ENCODE peak calls at places on chromosome 18, in seven cellular contexts. V is adrenal gland, K is HCT116, G is transverse colon, Z is ovary, J is tibial nerve, M is uterus. Y is an unnamed sample.

GRCh38 chr18:23772327-23772920 is 83.2 kb downstream of the LAMA3 start:
- DNase-seq in V (no peak), M (no peak), Z (no peak), G (no peak), J (no peak), K (no peak), Y (no peak)

GRCh38 chr18:48393170-48393569 is 16.0 kb downstream of the ZBTB7C start:
- DNase-seq in Z (no peak), M (no peak), V (peak), J (no peak), G (no peak), K (no peak), Y (no peak)

GRCh38 chr18:48391863-48392262 is 17.3 kb downstream of the ZBTB7C start:
- DNase-seq in J (no peak), K (no peak), Z (no peak), M (no peak), G (no peak), V (peak), Y (no peak)

GRCh38 chr18:41642756-41643155 is 312.3 kb upstream of the PIK3C3 start:
- DNase-seq in Z (no peak), J (no peak), K (no peak), V (no peak), G (no peak), M (no peak), Y (no peak)

GRCh38 chr18:12989397-12990127 is 1.6 kb upstream of the CEP192 start:
- DNase-seq in Z (no peak), K (no peak), J (no peak), M (no peak), G (no peak), V (no peak), Y (no peak)

GRCh38 chr18:35132284-35132910 is 91.2 kb downstream of the MAPRE2 start:
- DNase-seq in K (no peak), G (no peak), V (no peak), J (no peak), Z (no peak), M (no peak), Y (no peak)

GRCh38 chr18:24463233-24463775 is 2.9 kb downstream of the HRH4 start:
- DNase-seq in V (no peak), M (no peak), G (no peak), Z (no peak), K (no peak), J (no peak), Y (no peak)

GRCh38 chr18:80159713-80160636 is 50.9 kb downstream of the ADNP2 start:
- DNase-seq in V (peak), M (no peak), Z (no peak), G (no peak), J (no peak), K (no peak), Y (peak)

GRCh38 chr18:69002233-69002632 is 204.4 kb downstream of the CCDC102B start:
- DNase-seq in V (no peak), M (no peak), K (peak), Z (no peak), G (no peak), J (no peak), Y (no peak)

GRCh38 chr18:23725827-23726661 is 36.8 kb downstream of the LAMA3 start:
- DNase-seq in G (no peak), K (no peak), J (no peak), Z (no peak), V (no peak), M (no peak), Y (no peak)

GRCh38 chr18:28267276-28267675 is 90.3 kb upstream of the CDH2 start:
- DNase-seq in J (no peak), G (no peak), K (no peak), Z (no peak), M (no peak), V (no peak), Y (no peak)

GRCh38 chr18:47978141-47978540 is 47.7 kb upstream of the SMAD2 start:
- DNase-seq in Z (no peak), V (no peak), K (no peak), J (no peak), M (no peak), G (no peak), Y (no peak)

GRCh38 chr18:55338955-55339662 is 248.9 kb downstream of the TCF4 start:
- DNase-seq in V (no peak), G (no peak), Z (no peak), M (no peak), J (no peak), K (no peak), Y (no peak)

GRCh38 chr18:8603663-8604520 is 5.3 kb upstream of the RAB12 start:
- DNase-seq in K (no peak), V (no peak), G (no peak), Z (no peak), J (no peak), M (no peak), Y (no peak)

GRCh38 chr18:22199005-22199404 is 29.6 kb downstream of the GATA6 start:
- DNase-seq in V (no peak), K (no peak), G (no peak), M (no peak), Z (no peak), J (no peak), Y (no peak)

GRCh38 chr18:43876286-43877082 is 599.2 kb upstream of the SYT4 start:
- DNase-seq in G (no peak), M (peak), K (no peak), V (no peak), Z (no peak), J (no peak), Y (no peak)

GRCh38 chr18:7429831-7430230 is 137.3 kb upstream of the PTPRM start:
- DNase-seq in V (no peak), K (no peak), Z (no peak), G (no peak), J (no peak), M (no peak), Y (no peak)

GRCh38 chr18:14965553-14965952 is 217.6 kb downstream of the ANKRD30B start:
- DNase-seq in M (no peak), J (no peak), Z (no peak), V (no peak), K (no peak), G (no peak), Y (no peak)

GRCh38 chr18:25133879-25134278 is 218.1 kb downstream of the ZNF521 start:
- DNase-seq in Z (no peak), M (no peak), J (no peak), K (no peak), G (no peak), V (no peak), Y (no peak)

GRCh38 chr18:22683196-22683676 is 249.9 kb upstream of the RBBP8 start:
- DNase-seq in V (peak), J (no peak), G (peak), K (no peak), Z (peak), M (peak), Y (no peak)

GRCh38 chr18:56148373-56148772 is 490.0 kb downstream of the TXNL1 start:
- DNase-seq in V (no peak), J (no peak), M (no peak), K (no peak), Z (no peak), G (no peak), Y (no peak)

GRCh38 chr18:7325126-7325430 is 94.2 kb downstream of the LRRC30 start:
- DNase-seq in M (no peak), G (no peak), Z (no peak), J (no peak), V (no peak), K (no peak), Y (no peak)

GRCh38 chr18:40473221-40473620 is 1481.8 kb upstream of the PIK3C3 start:
- DNase-seq in M (no peak), V (no peak), K (no peak), Z (no peak), J (no peak), G (no peak), Y (no peak)

GRCh38 chr18:56641714-56642331 is 3.4 kb upstream of the TXNL1 start:
- DNase-seq in K (no peak), G (no peak), Z (no peak), J (no peak), V (no peak), M (no peak), Y (no peak)

GRCh38 chr18:49697757-49698595 is 115.4 kb downstream of the ACAA2 start:
- DNase-seq in Z (no peak), K (no peak), G (no peak), M (no peak), V (no peak), J (no peak), Y (no peak)

GRCh38 chr18:78890388-78890787 is 89.2 kb upstream of the SALL3 start:
- DNase-seq in Z (no peak), G (no peak), V (no peak), M (no peak), K (no peak), J (no peak), Y (no peak)

GRCh38 chr18:33755918-33756590 is 178.0 kb downstream of the ASXL3 start:
- DNase-seq in M (no peak), K (no peak), J (no peak), G (peak), V (no peak), Z (no peak), Y (no peak)

GRCh38 chr18:23986610-23987359 is 27.8 kb upstream of the TTC39C start:
- DNase-seq in M (no peak), G (no peak), K (no peak), J (no peak), Z (no peak), V (no peak), Y (no peak)

GRCh38 chr18:36349552-36349951 is 52.0 kb downstream of the FHOD3 start:
- DNase-seq in K (no peak), M (no peak), G (no peak), V (no peak), Z (no peak), J (no peak), Y (no peak)

GRCh38 chr18:79509536-79509930 is 113.8 kb downstream of the NFATC1 start:
- DNase-seq in V (no peak), Z (peak), M (peak), J (peak), G (peak), K (no peak), Y (peak)

GRCh38 chr18:78632111-78632541 is 347.5 kb upstream of the SALL3 start:
- DNase-seq in M (no peak), K (no peak), J (no peak), G (no peak), Z (no peak), V (no peak), Y (no peak)

GRCh38 chr18:37544196-37544595 is 21.4 kb downstream of the CELF4 start:
- DNase-seq in G (no peak), J (no peak), K (no peak), M (no peak), Z (no peak), V (no peak), Y (peak)

GRCh38 chr18:13558790-13559189 is 167.6 kb downstream of the FAM210A start:
- DNase-seq in K (no peak), Z (no peak), M (no peak), G (no peak), V (no peak), J (no peak), Y (no peak)

GRCh38 chr18:77067315-77068061 is 65.1 kb downstream of the MBP start:
- DNase-seq in M (peak), G (peak), J (no peak), K (peak), Z (peak), V (no peak), Y (peak)
- TF ChIP-seq POLR2A in M (no peak), G (no peak), J (no peak), K (no peak), Z (no peak), V (no peak), Y (no peak)

GRCh38 chr18:10726198-10727068 is 200.6 kb downstream of the NAPG start:
- DNase-seq in G (no peak), Z (no peak), K (no peak), M (no peak), J (no peak), V (no peak), Y (no peak)

GRCh38 chr18:10718809-10719208 is 193.0 kb downstream of the NAPG start:
- DNase-seq in V (no peak), Z (no peak), J (no peak), M (no peak), K (no peak), G (no peak), Y (no peak)

GRCh38 chr18:10727477-10727876 is 201.7 kb downstream of the NAPG start:
- DNase-seq in Z (no peak), J (no peak), V (no peak), K (no peak), M (no peak), G (no peak), Y (no peak)

GRCh38 chr18:10724666-10725065 is 198.8 kb downstream of the NAPG start:
- DNase-seq in M (no peak), G (no peak), Z (no peak), J (no peak), V (no peak), K (no peak), Y (no peak)
- TF ChIP-seq POLR2A in M (no peak), G (no peak), Z (no peak), J (no peak), V (no peak), K (no peak), Y (no peak)

GRCh38 chr18:3248670-3249359 is 1.2 kb downstream of the MYL12A start:
- DNase-seq in G (peak), K (no peak), J (no peak), M (no peak), V (no peak), Z (no peak), Y (no peak)
- TF ChIP-seq POLR2A in G (peak), K (no peak), J (no peak), M (no peak), V (no peak), Z (no peak), Y (no peak)

GRCh38 chr18:54217624-54218023 is 6.8 kb downstream of the MBD2 start:
- DNase-seq in K (no peak), Z (no peak), G (no peak), M (no peak), V (no peak), J (no peak), Y (no peak)

GRCh38 chr18:54222922-54223567 is 1.4 kb downstream of the MBD2 start:
- DNase-seq in K (peak), Z (no peak), M (no peak), V (no peak), J (no peak), G (no peak), Y (no peak)

GRCh38 chr18:54215069-54215468 is 9.4 kb downstream of the MBD2 start:
- DNase-seq in G (no peak), Z (no peak), V (no peak), K (no peak), M (no peak), J (no peak), Y (no peak)

GRCh38 chr18:54220406-54220805 is 4.1 kb downstream of the MBD2 start:
- DNase-seq in J (no peak), K (no peak), V (no peak), Z (no peak), G (no peak), M (no peak), Y (no peak)

DNA sequence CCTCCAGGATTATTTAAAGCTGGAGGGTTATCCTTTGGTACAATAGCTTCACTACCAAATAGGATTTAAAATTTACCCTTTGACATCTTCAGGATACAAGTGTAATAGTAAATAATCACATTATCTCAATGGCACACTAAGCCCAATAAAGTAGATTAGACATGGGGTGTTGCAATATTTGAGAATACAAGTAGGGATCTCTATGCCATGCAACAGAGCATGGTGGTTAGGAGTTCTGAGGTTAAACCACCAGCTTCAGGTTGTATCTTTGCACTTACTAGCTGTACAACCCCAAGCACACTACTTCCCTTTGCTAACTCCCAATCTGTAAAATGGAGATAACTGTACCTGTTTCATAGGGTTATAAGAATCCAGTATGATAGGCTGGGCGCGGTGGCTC is 6.2 kb downstream of the MBD2 start:
- DNase-seq in M (no peak), G (no peak), V (no peak), J (no peak), K (no peak), Z (no peak), Y (no peak)
- TF ChIP-seq POLR2A in M (no peak), G (no peak), V (no peak), J (no peak), K (no peak), Z (no peak), Y (no peak)

DNA sequence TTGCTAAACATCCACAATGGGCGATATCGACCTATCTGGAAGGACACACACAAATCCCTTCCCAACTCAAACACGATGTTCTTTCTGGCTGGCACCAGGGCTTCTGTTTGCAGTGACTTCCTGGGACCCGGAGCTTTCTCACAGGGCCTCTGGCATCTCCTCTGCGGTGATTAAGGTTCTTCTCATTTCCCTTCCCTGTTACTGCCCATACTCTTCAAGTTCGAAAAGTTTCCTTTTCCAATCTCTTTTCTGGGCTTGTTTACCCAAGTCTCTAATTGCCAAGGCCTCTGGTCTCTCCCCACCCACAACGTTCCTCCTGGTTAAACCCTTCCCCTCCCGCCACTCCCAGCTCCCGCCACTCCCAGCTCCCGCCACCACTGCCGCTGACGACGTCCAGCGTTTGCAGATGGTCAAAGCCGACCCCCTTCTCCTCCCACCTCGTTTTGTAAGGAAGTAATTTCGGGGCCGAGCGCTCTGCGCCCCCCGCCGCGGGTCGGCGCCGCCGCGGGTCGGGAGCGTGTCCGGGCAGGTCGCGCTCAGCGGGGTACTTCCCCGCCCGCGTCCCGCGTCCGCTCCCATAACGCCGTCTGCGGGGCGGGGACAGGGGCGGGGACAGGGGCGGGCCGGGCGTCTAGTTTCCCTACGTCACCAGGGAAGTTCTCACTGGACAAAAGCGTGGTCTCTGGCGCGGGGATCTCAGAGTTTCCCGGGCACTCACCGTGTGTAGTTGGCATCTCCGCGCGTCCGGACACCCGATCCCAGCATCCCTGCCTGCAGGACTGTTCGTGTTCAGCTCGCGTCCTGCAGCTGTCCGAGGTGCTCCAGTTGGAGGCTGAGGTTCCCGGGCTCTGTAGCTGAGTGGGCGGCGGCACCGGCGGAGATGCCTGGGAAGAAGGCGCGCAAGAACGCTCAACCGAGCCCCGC is at the start of gene PMAIP1:
- DNase-seq in V (peak), G (peak), K (peak), M (peak), J (peak), Z (peak), Y (peak)
- TF ChIP-seq POLR2A in V (peak), G (peak), K (peak), M (peak), J (no peak), Z (peak), Y (peak)

DNA sequence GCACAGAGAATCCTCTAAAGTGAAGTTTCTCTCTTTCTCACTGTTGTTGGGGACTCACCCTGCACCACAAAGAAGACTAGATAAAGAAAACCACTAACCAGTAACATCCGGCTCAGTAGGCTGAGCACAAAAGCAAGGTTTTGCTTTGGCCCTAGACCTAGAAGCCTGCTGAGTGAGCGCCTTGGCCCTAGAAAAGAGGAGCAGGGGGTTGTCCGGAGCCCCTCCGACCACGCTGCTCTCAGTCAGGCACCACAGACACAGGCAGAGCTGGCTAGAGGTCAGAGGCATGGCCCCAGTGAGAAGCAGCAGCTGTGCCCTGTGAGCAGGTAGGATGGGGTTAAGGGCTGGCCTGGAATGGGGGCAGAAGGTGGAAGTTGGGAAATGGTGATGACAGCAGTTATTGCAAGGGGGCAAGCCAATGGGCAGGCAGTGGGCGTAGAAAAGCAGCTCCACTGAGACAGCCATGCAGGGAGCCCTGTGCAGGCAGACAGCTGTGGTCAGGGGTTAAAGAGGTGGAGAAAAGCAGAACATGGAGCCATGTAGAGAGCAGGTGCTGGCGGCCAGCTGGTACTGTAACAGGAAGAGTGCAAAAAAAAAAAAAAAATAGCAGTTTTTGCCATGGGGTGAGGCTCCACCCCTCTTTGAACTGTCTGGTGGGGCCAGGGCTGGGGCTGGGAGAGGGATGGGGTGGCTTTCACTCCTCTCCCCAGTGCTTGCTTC is 36.9 kb upstream of the SLC14A1 start:
- DNase-seq in Z (no peak), K (no peak), J (no peak), M (no peak), G (peak), V (no peak), Y (peak)
- TF ChIP-seq POLR2A in Z (no peak), K (no peak), J (no peak), M (no peak), G (no peak), V (no peak), Y (no peak)

GRCh38 chr18:32091724-32092421 is at the start of gene RNF138:
- DNase-seq in G (peak), Z (peak), J (peak), K (peak), V (peak), M (peak), Y (peak)
- TF ChIP-seq POLR2A in G (peak), Z (peak), J (no peak), K (no peak), V (peak), M (no peak), Y (no peak)

GRCh38 chr18:73235491-73235890 is 367.7 kb upstream of the NETO1 start:
- DNase-seq in V (no peak), J (no peak), M (no peak), G (no peak), Z (no peak), K (no peak), Y (no peak)
- TF ChIP-seq POLR2A in V (no peak), J (no peak), M (no peak), G (no peak), Z (no peak), K (no peak), Y (no peak)

DNA sequence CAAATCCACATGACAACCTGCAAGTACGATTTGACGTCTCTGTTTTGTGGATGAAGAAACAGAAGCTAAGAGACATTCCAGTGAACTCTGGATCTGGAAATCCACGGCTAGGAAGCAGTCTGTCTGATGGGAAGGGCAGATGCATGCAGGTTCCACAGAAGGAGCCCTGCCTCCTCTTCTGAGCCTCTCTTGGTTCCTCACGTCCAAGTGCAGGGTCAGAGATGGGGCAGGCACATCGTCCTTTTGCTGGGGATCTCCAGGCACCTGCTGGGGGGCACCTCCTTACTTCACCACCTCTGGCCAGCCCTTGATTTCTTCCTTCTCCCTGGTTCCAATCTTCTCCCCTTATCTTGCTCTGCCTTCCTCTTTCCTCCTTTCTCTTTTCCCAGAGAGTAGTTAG is 137.9 kb downstream of the BCL2 start:
- DNase-seq in Z (no peak), V (no peak), J (no peak), K (no peak), M (no peak), G (no peak), Y (peak)
- TF ChIP-seq POLR2A in Z (no peak), V (no peak), J (no peak), K (no peak), M (no peak), G (no peak), Y (no peak)